ENCODE peak calls at places on chromosome 12, in six cellular contexts. V, W, Q, L, C and K are unnamed samples.

GRCh38 chr12:34397591-34398365 is 375.5 kb downstream of the ALG10 start:
- DNase-seq in V (no peak), W (no peak), Q (no peak), L (no peak), C (peak), K (no peak)

GRCh38 chr12:132236930-132237771 is 92.2 kb downstream of the GALNT9 start:
- DNase-seq in V (no peak), W (no peak), Q (no peak), L (no peak), C (no peak), K (no peak)

GRCh38 chr12:119804011-119804641 is 73.0 kb downstream of the CIT start:
- DNase-seq in V (peak), W (peak), Q (peak), L (peak), C (no peak), K (peak)

GRCh38 chr12:81270385-81270784 is 192.5 kb downstream of the ACSS3 start:
- DNase-seq in V (no peak), W (no peak), Q (no peak), L (no peak), C (no peak), K (no peak)

GRCh38 chr12:58919271-58920101 is 818 bp downstream of the LRIG3 start:
- DNase-seq in V (peak), W (peak), Q (no peak), L (peak), C (peak), K (no peak)

GRCh38 chr12:88575361-88575959 is 4.8 kb downstream of the KITLG start:
- DNase-seq in V (no peak), W (no peak), Q (no peak), L (no peak), C (no peak), K (no peak)

GRCh38 chr12:108734200-108734906 is 3.0 kb upstream of the CORO1C start:
- DNase-seq in V (peak), W (peak), Q (peak), L (peak), C (no peak), K (peak)

GRCh38 chr12:71871116-71871515 is 31.6 kb downstream of the TBC1D15 start:
- DNase-seq in V (peak), W (peak), Q (no peak), L (no peak), C (no peak), K (no peak)

DNA sequence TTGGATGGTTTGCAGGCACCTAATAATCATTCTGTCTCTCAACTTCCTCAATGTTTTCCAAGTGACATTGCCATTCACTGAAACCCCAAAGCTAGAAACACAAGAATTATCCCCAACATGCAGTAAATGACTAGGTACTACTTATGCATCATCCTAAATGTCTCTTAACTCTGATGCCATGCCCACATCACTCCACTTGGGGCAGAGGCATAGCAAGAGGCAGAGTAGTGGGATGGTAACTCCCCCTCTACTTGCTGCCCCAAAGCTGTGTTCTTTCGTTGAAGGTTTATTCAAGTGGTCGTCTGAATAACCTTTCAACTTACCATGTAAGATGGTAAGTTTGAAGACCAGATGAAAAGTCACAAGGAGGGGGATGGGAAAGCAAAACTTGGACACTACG is 77.9 kb upstream of the SOX5 start:
- DNase-seq in V (no peak), W (no peak), Q (no peak), L (no peak), C (no peak), K (no peak)
- TF ChIP-seq CTCF in V (no peak), W (no peak), Q (no peak), L (no peak), C (no peak), K (no peak)

GRCh38 chr12:47547077-47547476 is 158.8 kb downstream of the RPAP3 start:
- DNase-seq in V (peak), W (peak), Q (no peak), L (peak), C (no peak), K (no peak)
- TF ChIP-seq CTCF in V (peak), W (peak), Q (peak), L (peak), C (no peak), K (peak)

GRCh38 chr12:124654666-124655316 is 87.4 kb upstream of the NCOR2 start:
- DNase-seq in V (no peak), W (peak), Q (no peak), L (no peak), C (peak), K (no peak)

GRCh38 chr12:124655317-124656213 is 88.2 kb upstream of the NCOR2 start:
- DNase-seq in V (peak), W (peak), Q (peak), L (peak), C (peak), K (peak)

GRCh38 chr12:124656947-124657434 is 89.6 kb upstream of the NCOR2 start:
- DNase-seq in V (no peak), W (no peak), Q (no peak), L (no peak), C (no peak), K (no peak)

GRCh38 chr12:124658302-124658701 is 90.9 kb upstream of the NCOR2 start:
- DNase-seq in V (no peak), W (no peak), Q (no peak), L (no peak), C (no peak), K (no peak)

GRCh38 chr12:124656214-124656516 is 88.8 kb upstream of the NCOR2 start:
- DNase-seq in V (no peak), W (no peak), Q (no peak), L (no peak), C (no peak), K (no peak)
- TF ChIP-seq CTCF in V (no peak), W (no peak), Q (peak), L (no peak), C (no peak), K (no peak)

GRCh38 chr12:104091136-104091535 is 26.8 kb downstream of the HCFC2 start:
- DNase-seq in V (no peak), W (no peak), Q (no peak), L (no peak), C (no peak), K (no peak)
- TF ChIP-seq CTCF in V (no peak), W (no peak), Q (no peak), L (no peak), C (no peak), K (no peak)

DNA sequence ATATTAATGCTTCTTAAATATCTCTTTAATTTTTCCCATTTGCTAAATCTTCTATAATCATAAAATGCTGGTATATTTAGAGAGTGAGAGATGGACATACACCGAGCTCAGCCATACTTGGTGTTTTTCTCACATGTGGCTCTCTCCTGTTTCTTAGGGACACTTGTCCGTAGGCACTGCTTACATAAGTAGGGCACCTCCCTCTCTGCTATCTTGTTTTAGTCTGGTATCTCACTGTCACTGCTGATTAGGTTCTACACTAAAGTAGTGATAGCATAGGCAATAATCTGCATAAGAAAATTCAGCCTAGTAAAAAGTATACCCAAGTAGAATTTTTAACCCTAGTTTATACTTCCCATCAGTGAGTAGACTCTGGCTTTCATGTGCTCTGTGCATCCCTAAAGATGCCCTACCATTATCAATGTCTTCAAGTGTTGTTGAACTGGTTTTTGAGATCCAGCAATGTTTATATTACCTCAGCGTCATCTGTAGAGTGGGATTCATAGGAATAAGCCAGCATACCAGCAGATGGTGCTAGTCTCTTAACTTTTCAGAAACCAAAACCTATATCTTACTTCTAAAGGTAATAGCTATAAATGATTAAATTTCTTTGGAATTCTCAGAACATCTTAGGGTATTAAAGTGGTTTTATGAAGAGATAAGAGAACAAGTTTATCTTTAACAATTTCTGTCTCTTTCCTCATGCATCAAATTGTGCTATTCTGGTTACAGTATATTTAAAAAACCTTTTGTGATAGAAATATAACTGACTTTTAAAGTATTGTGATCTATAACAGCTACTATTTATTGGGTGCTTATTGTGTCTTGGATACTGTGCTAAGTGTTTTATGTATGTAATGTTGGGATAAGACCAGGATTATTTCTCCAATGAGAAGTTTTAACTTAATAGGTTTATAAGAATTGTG is 32.9 kb downstream of the ARID2 start:
- DNase-seq in V (peak), W (peak), Q (peak), L (peak), C (no peak), K (peak)
- TF ChIP-seq CTCF in V (peak), W (peak), Q (peak), L (peak), C (peak), K (peak)

GRCh38 chr12:66103011-66103913 is 27.3 kb downstream of the LLPH start:
- DNase-seq in V (peak), W (no peak), Q (no peak), L (no peak), C (no peak), K (no peak)
- TF ChIP-seq CTCF in V (peak), W (peak), Q (peak), L (peak), C (no peak), K (no peak)

GRCh38 chr12:29304388-29304787 is 76.6 kb downstream of the ERGIC2 start:
- DNase-seq in V (no peak), W (no peak), Q (no peak), L (no peak), C (no peak), K (no peak)

GRCh38 chr12:29306682-29307081 is 74.3 kb downstream of the ERGIC2 start:
- DNase-seq in V (no peak), W (no peak), Q (no peak), L (no peak), C (no peak), K (no peak)

GRCh38 chr12:29309320-29309902 is 71.6 kb downstream of the ERGIC2 start:
- DNase-seq in V (peak), W (peak), Q (peak), L (peak), C (no peak), K (no peak)

GRCh38 chr12:29310899-29311298 is 70.1 kb downstream of the ERGIC2 start:
- DNase-seq in V (no peak), W (no peak), Q (no peak), L (no peak), C (no peak), K (no peak)

GRCh38 chr12:29306267-29306666 is 74.7 kb downstream of the ERGIC2 start:
- DNase-seq in V (no peak), W (no peak), Q (no peak), L (no peak), C (no peak), K (no peak)
- TF ChIP-seq CTCF in V (no peak), W (no peak), Q (no peak), L (no peak), C (no peak), K (no peak)

GRCh38 chr12:110656071-110656655 is 32.8 kb downstream of the HVCN1 start:
- DNase-seq in V (no peak), W (no peak), Q (no peak), L (no peak), C (no peak), K (no peak)
- TF ChIP-seq CTCF in V (no peak), W (no peak), Q (no peak), L (no peak), C (no peak), K (no peak)